ENCODE peak calls at places on chromosome 11, in five cellular contexts. D is OCI-LY7, C is ovary, T is NB4, Z is fibroblast of lung. X is an unnamed sample.
A peak's percentile ranks its signal among the peaks of the same experiment; 100 is the strongest.

GRCh38 chr11:7088921-7089320 is at the start of gene RBMXL2:
- DNase-seq in D (no peak), T (no peak), C (no peak), Z (no peak), X (no peak)

GRCh38 chr11:31492320-31492913 is 17.0 kb downstream of the IMMP1L start:
- DNase-seq in D (no peak), Z (peak; percentile 58), C (no peak), T (no peak), X (no peak)

GRCh38 chr11:94171693-94172440 is 43.2 kb downstream of the PANX1 start:
- DNase-seq in D (peak; percentile 39), Z (peak; percentile 60), C (no peak), T (peak; percentile 71), X (peak; percentile 82)

GRCh38 chr11:123654566-123655081 is at the start of gene SCN3B:
- DNase-seq in C (peak; percentile 74), D (no peak), T (peak; percentile 43), Z (peak; percentile 60), X (peak; percentile 35)

GRCh38 chr11:122852071-122852831 is 14.0 kb downstream of the CRTAM start:
- DNase-seq in D (no peak), C (no peak), Z (peak; percentile 28), T (peak; percentile 33), X (peak; percentile 25)

GRCh38 chr11:35553021-35553420 is 27.6 kb upstream of the PAMR1 start:
- DNase-seq in C (no peak), T (no peak), Z (no peak), D (no peak), X (no peak)

GRCh38 chr11:36097219-36097650 is 153.4 kb downstream of the LDLRAD3 start:
- DNase-seq in C (no peak), T (no peak), Z (no peak), D (no peak), X (no peak)

GRCh38 chr11:6443269-6444003 is 2.6 kb upstream of the HPX start:
- DNase-seq in C (peak; percentile 62), D (peak; percentile 77), T (peak; percentile 61), Z (peak; percentile 61), X (peak; percentile 77)

GRCh38 chr11:17014774-17015638 is 792 bp upstream of the PLEKHA7 start:
- DNase-seq in Z (peak; percentile 52), D (no peak), C (no peak), T (no peak), X (peak; percentile 15)

GRCh38 chr11:128285313-128285712 is 302.0 kb downstream of the ETS1 start:
- DNase-seq in C (no peak), T (no peak), D (no peak), Z (no peak), X (no peak)

GRCh38 chr11:71245601-71246391 is 6.6 kb downstream of the SHANK2 start:
- DNase-seq in Z (no peak), D (no peak), T (no peak), C (no peak), X (no peak)

GRCh38 chr11:20238712-20239111 is 78.4 kb upstream of the DBX1 start:
- DNase-seq in C (no peak), Z (no peak), D (no peak), T (no peak), X (no peak)

GRCh38 chr11:41306435-41306834 is 153.0 kb downstream of the LRRC4C start:
- DNase-seq in D (no peak), T (no peak), C (no peak), Z (no peak), X (no peak)

GRCh38 chr11:113992459-113993105 is 17.7 kb downstream of the HTR3A start:
- DNase-seq in D (no peak), Z (no peak), C (no peak), T (no peak), X (no peak)

GRCh38 chr11:4084406-4084805 is 10.2 kb upstream of the RRM1 start:
- DNase-seq in T (no peak), D (no peak), C (no peak), Z (no peak), X (no peak)

GRCh38 chr11:104159356-104159755 is 4.6 kb downstream of the PDGFD start:
- DNase-seq in C (no peak), T (no peak), D (no peak), Z (no peak), X (peak; percentile 24)

GRCh38 chr11:2884424-2884815 is 1.2 kb downstream of the CDKN1C start:
- DNase-seq in T (no peak), Z (peak; percentile 45), D (no peak), C (peak; percentile 72), X (peak; percentile 71)

GRCh38 chr11:123381817-123382554 is 48.1 kb upstream of the GRAMD1B start:
- DNase-seq in C (no peak), D (no peak), T (no peak), Z (no peak), X (no peak)

GRCh38 chr11:130999992-131000770 is 83.9 kb upstream of the SNX19 start:
- DNase-seq in C (no peak), D (no peak), T (no peak), Z (peak; percentile 97), X (peak; percentile 94)

GRCh38 chr11:125201525-125202121 is 37.1 kb downstream of the PKNOX2 start:
- DNase-seq in Z (no peak), D (no peak), T (no peak), C (peak; percentile 39), X (no peak)

GRCh38 chr11:109085708-109086373 is 336.1 kb upstream of the C11orf87 start:
- DNase-seq in D (no peak), Z (peak; percentile 23), C (no peak), T (no peak), X (peak; percentile 28)

GRCh38 chr11:70828498-70829159 is 423.7 kb downstream of the SHANK2 start:
- DNase-seq in Z (no peak), D (no peak), C (no peak), T (no peak), X (peak; percentile 23)

GRCh38 chr11:37449146-37449545 is 851.1 kb upstream of the RAG2 start:
- DNase-seq in D (no peak), T (peak; percentile 58), Z (peak; percentile 78), C (no peak), X (peak; percentile 41)

GRCh38 chr11:74710291-74710938 is 20.8 kb downstream of the CHRDL2 start:
- DNase-seq in Z (no peak), D (no peak), T (no peak), C (peak; percentile 40), X (peak; percentile 20)

DNA sequence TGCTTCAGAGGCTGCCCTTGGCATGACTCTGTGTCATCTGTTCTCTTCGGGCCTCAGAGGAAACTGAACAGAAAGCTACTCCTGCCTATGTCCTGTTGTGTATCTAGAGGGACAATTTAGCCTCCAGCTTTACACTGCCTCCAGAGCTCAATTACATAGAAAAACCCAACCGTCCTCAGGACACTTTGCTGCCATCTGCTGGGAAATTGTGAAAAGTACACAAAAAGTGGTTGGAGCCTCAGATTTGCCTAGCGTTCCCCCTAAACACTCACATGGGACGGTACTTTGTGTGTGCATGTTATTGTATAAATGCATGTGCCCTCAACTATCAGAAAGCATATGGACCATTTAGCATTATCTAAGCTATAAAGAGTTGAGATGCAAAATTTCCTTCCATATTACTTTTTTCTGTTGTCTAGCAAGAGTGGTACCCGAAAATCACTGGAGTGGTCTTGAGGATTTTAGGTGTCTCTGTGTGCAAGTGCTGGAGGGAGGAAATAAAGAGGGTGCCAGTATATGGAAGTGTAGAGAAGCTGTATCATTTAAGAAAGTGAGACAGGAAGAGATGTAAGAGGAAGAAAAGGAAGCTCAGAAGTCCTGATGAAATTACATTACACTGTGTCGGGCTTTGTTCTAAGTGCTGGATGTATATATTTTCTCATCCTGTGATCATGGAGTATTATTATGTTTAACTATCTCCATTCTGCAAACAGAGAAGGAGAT is 8.7 kb upstream of the MS4A4E start:
- DNase-seq in C (no peak), T (peak; percentile 68), D (no peak), Z (peak; percentile 21), X (peak; percentile 7)
- TF ChIP-seq CTCF in C (peak; percentile 25), T (peak; percentile 53), D (peak; percentile 39), Z (peak; percentile 33), X (no peak)

GRCh38 chr11:84870486-84870885 is 756.7 kb downstream of the DLG2 start:
- DNase-seq in T (no peak), C (no peak), D (no peak), Z (no peak), X (no peak)
- H3K4me3 ChIP-seq in T (no peak overlapping the region), C (no peak overlapping the region), D (no peak overlapping the region), Z (no peak overlapping the region), X (no peak overlapping the region)

GRCh38 chr11:58609723-58610122 is 12.7 kb upstream of the CNTF start:
- DNase-seq in C (no peak), D (no peak), T (peak; percentile 11), Z (no peak), X (no peak)
- TF ChIP-seq CTCF in C (no peak), D (no peak), T (no peak), Z (no peak), X (no peak)

GRCh38 chr11:1852885-1853284 is at the start of gene LSP1:
- DNase-seq in T (peak; percentile 94), Z (no peak), C (no peak), D (peak; percentile 96), X (no peak)
- H3K4me3 ChIP-seq in T (peak within 1 kb of the TSS; percentile 32), Z (no peak within 1 kb of the TSS), C (no peak within 1 kb of the TSS), D (peak within 1 kb of the TSS; percentile 93), X (no peak within 1 kb of the TSS)

GRCh38 chr11:66951927-66952337 is 6.3 kb downstream of the PC start:
- DNase-seq in C (no peak), D (no peak), T (no peak), Z (peak; percentile 70), X (peak; percentile 87)
- TF ChIP-seq CTCF in C (no peak), D (no peak), T (no peak), Z (no peak), X (no peak)

GRCh38 chr11:417652-418342 is 3.0 kb upstream of the SIGIRR start:
- DNase-seq in Z (no peak), T (no peak), D (no peak), C (no peak), X (no peak)
- H3K4me3 ChIP-seq in Z (no peak overlapping the region), T (no peak overlapping the region), D (no peak overlapping the region), C (no peak overlapping the region), X (no peak overlapping the region)

GRCh38 chr11:65803797-65804492 is 17.1 kb downstream of the OVOL1 start:
- DNase-seq in T (no peak), Z (no peak), D (no peak), C (no peak), X (no peak)
- TF ChIP-seq CTCF in T (no peak), Z (no peak), D (no peak), C (no peak), X (no peak)

GRCh38 chr11:64870893-64871849 is 7.2 kb downstream of the EHD1 start:
- DNase-seq in T (no peak), Z (no peak), D (no peak), C (no peak), X (no peak)

GRCh38 chr11:64869571-64870175 is 8.7 kb downstream of the EHD1 start:
- DNase-seq in T (no peak), D (no peak), C (no peak), Z (no peak), X (no peak)

GRCh38 chr11:64870176-64870892 is 8.1 kb downstream of the EHD1 start:
- DNase-seq in Z (peak; percentile 66), C (no peak), T (peak; percentile 66), D (no peak), X (peak; percentile 71)

GRCh38 chr11:64867748-64868462 is 10.5 kb downstream of the EHD1 start:
- DNase-seq in C (no peak), D (no peak), Z (no peak), T (no peak), X (no peak)

GRCh38 chr11:64868904-64869570 is 9.4 kb downstream of the EHD1 start:
- DNase-seq in C (peak; percentile 61), T (no peak), Z (peak; percentile 87), D (peak; percentile 77), X (peak; percentile 90)
- H3K4me3 ChIP-seq in C (no peak overlapping the region), T (no peak overlapping the region), Z (no peak overlapping the region), D (peak overlapping the region; percentile 57), X (no peak overlapping the region)

GRCh38 chr11:34098813-34099212 is 6.6 kb upstream of the NAT10 start:
- DNase-seq in D (no peak), T (no peak), Z (no peak), C (no peak), X (no peak)
- TF ChIP-seq CTCF in D (no peak), T (no peak), Z (no peak), C (no peak), X (no peak)